ENCODE peak calls at places on chromosome 19, in eight cellular contexts. R is adipocyte; G is tibial nerve; T is CD8-positive, alpha-beta T cell; F is thyroid gland; U is IMR-90; P is K562; A is aorta. S is an unnamed sample.

GRCh38 chr19:57706346-57706745 is 2.7 kb downstream of the ZNF154 start:
- DNase-seq in R (no peak), G (no peak), T (no peak), F (peak; percentile 50), U (no peak), P (no peak), A (no peak), S (no peak)

GRCh38 chr19:53580871-53581835 is 43.2 kb downstream of the ZNF331 start:
- DNase-seq in R (no peak), G (no peak), T (no peak), F (no peak), U (no peak), P (no peak), A (peak; percentile 41), S (no peak)

GRCh38 chr19:49261602-49262001 is 63.4 kb downstream of the SLC6A16 start:
- DNase-seq in R (no peak), G (no peak), T (no peak), F (no peak), U (no peak), P (no peak), A (no peak), S (no peak)

GRCh38 chr19:29596885-29597525 is 9.1 kb upstream of the POP4 start:
- DNase-seq in R (peak; percentile 28), G (no peak), T (no peak), F (no peak), U (peak; percentile 40), P (no peak), A (no peak), S (no peak)

GRCh38 chr19:42201489-42202289 is 15.8 kb downstream of the DEDD2 start:
- DNase-seq in R (no peak), G (no peak), T (no peak), F (no peak), U (no peak), P (no peak), A (peak; percentile 72), S (no peak)

GRCh38 chr19:3250675-3251074 is 26.2 kb downstream of the CELF5 start:
- DNase-seq in R (peak; percentile 28), G (no peak), T (peak; percentile 7), F (no peak), U (no peak), P (peak; percentile 71), A (no peak), S (no peak)

GRCh38 chr19:2235396-2236284 is 489 bp downstream of the PLEKHJ1 start:
- DNase-seq in R (peak; percentile 52), G (no peak), T (no peak), F (peak; percentile 84), U (no peak), P (no peak), A (no peak), S (no peak)

GRCh38 chr19:40217921-40218890 is at the start of gene TTC9B:
- DNase-seq in R (peak; percentile 53), G (no peak), T (peak; percentile 16), F (no peak), U (no peak), P (peak; percentile 91), A (no peak), S (no peak)

GRCh38 chr19:46269085-46269484 is 27.8 kb upstream of the HIF3A start:
- DNase-seq in R (no peak), G (no peak), T (no peak), F (no peak), U (no peak), P (no peak), A (no peak), S (no peak)

GRCh38 chr19:483332-484072 is 12.8 kb upstream of the MADCAM1 start:
- DNase-seq in R (no peak), G (no peak), T (no peak), F (no peak), U (no peak), P (no peak), A (no peak), S (peak; percentile 46)

GRCh38 chr19:28435551-28436261 is 777.2 kb downstream of the UQCRFS1 start:
- DNase-seq in R (no peak), G (no peak), T (no peak), F (no peak), U (no peak), P (no peak), A (no peak), S (no peak)

GRCh38 chr19:49014123-49014869 is 2.6 kb downstream of the LHB start:
- DNase-seq in R (no peak), G (no peak), T (no peak), F (no peak), U (peak; percentile 40), P (no peak), A (no peak), S (no peak)

GRCh38 chr19:43809762-43810696 is 7.8 kb upstream of the LYPD5 start:
- DNase-seq in R (peak; percentile 77), G (no peak), T (no peak), F (no peak), U (peak; percentile 74), P (peak; percentile 38), A (no peak), S (no peak)

DNA sequence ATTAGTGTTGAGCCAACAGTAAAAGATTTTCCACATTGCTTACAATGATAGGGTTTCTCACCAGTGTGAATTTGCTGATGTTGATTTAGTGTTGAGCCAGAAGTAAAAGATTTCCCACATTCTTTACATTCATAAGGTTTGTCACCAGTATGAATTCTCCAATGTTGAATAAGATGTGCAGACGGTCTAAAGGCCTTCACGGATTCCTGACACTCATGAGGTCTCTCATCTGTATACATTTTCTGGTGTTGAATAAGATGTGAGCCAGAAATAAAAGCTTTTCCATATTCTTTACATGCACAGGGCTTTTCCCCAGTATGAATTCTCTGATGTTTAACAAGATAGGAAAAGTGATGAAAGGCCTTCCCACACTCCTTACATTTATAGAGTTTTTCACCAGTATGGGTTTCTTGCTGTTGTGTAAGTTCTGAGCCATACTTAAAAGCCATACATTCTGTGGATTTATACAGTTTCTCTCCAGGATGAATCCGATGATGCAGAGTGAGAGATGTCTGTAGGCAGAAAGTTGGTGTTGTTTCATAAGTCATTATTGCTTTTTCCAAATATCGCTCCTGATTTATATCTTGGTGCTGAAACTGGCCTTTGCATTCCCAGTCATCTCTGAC is 22.4 kb downstream of the ZNF850 start:
- DNase-seq in R (no peak), G (no peak), T (no peak), F (no peak), U (no peak), P (no peak), A (no peak), S (no peak)
- H3K9me3 ChIP-seq in R (peaks cover 100% of the 10 kb centered on the region), G (peaks cover 12% of the 10 kb centered on the region), T (peaks cover 65% of the 10 kb centered on the region), F (peaks cover 13% of the 10 kb centered on the region), U (peaks cover 83% of the 10 kb centered on the region), P (peaks cover 53% of the 10 kb centered on the region), A (peaks cover 41% of the 10 kb centered on the region), S (peaks cover 98% of the 10 kb centered on the region)

GRCh38 chr19:13747098-13747453 is 17.2 kb upstream of the MRI1 start:
- DNase-seq in R (no peak), G (no peak), T (no peak), F (no peak), U (no peak), P (no peak), A (no peak), S (no peak)
- H3K4me1 ChIP-seq in R (peaks cover 13% of the 10 kb centered on the region), G (peaks cover 32% of the 10 kb centered on the region), T (peaks cover 22% of the 10 kb centered on the region), F (peaks cover 6% of the 10 kb centered on the region), U (peaks cover 4% of the 10 kb centered on the region), P (peaks cover 7% of the 10 kb centered on the region), A (no peaks in the 10 kb centered on the region), S (peaks cover 11% of the 10 kb centered on the region)

DNA sequence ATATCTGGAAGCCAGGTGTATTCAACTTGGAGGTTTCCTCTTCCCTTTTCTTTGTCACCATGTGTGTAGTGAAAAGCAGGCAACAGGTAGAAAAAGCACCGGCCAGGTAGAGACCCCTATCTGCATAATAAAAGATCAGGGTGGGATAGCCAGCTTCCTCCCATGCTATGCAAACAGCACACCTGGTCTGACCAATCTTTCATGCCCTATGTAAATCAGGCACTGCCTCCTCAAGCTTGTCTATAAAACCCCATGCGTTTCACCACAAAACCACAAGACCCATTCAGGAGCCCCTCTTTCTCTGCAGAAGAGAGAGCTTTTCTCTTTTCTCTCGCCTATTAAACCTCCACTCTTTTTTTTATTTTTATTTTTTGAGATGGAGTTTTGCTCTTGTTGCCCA is 22.8 kb downstream of the CYP4F2 start:
- DNase-seq in R (no peak), G (no peak), T (no peak), F (no peak), U (no peak), P (no peak), A (no peak), S (no peak)
- H3K9me3 ChIP-seq in R (no peaks in the 10 kb centered on the region), G (no peaks in the 10 kb centered on the region), T (no peaks in the 10 kb centered on the region), F (no peaks in the 10 kb centered on the region), U (peaks cover 6% of the 10 kb centered on the region), P (no peaks in the 10 kb centered on the region), A (no peaks in the 10 kb centered on the region), S (no peaks in the 10 kb centered on the region)

GRCh38 chr19:13881231-13881691 is 4.3 kb downstream of the NANOS3 start:
- DNase-seq in R (no peak), G (no peak), T (no peak), F (no peak), U (peak; percentile 27), P (no peak), A (no peak), S (no peak)
- H3K4me1 ChIP-seq in R (peaks cover 11% of the 10 kb centered on the region), G (peaks cover 41% of the 10 kb centered on the region), T (peaks cover 60% of the 10 kb centered on the region), F (peaks cover 6% of the 10 kb centered on the region), U (peaks cover 19% of the 10 kb centered on the region), P (peaks cover 17% of the 10 kb centered on the region), A (no peaks in the 10 kb centered on the region), S (peaks cover 15% of the 10 kb centered on the region)

DNA sequence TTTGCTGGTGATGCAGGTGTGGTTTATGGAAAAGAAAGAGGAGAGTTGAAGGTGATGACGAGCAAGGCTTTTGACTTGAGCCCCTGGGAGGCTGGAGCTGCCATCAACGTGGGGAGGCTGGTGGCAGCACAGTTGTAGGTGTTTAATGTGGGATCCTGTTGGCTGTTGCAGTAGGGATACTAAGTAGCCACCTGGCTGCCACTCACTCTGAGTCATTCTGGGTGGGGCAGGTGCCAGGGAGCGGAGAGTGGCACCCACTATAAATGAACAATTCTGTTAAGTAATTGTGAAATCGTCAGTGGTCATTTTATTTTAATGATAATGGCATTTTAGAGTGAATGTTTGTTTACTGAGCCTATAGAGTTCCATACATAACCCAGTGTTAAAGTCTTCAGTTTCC is 9.8 kb downstream of the ZNF317 start:
- DNase-seq in R (no peak), G (no peak), T (no peak), F (no peak), U (no peak), P (no peak), A (no peak), S (no peak)
- H3K9me3 ChIP-seq in R (peaks cover 30% of the 10 kb centered on the region), G (no peaks in the 10 kb centered on the region), T (peaks cover 3% of the 10 kb centered on the region), F (no peaks in the 10 kb centered on the region), U (peaks cover 49% of the 10 kb centered on the region), P (peaks cover 21% of the 10 kb centered on the region), A (peaks cover 4% of the 10 kb centered on the region), S (peaks cover 25% of the 10 kb centered on the region)

DNA sequence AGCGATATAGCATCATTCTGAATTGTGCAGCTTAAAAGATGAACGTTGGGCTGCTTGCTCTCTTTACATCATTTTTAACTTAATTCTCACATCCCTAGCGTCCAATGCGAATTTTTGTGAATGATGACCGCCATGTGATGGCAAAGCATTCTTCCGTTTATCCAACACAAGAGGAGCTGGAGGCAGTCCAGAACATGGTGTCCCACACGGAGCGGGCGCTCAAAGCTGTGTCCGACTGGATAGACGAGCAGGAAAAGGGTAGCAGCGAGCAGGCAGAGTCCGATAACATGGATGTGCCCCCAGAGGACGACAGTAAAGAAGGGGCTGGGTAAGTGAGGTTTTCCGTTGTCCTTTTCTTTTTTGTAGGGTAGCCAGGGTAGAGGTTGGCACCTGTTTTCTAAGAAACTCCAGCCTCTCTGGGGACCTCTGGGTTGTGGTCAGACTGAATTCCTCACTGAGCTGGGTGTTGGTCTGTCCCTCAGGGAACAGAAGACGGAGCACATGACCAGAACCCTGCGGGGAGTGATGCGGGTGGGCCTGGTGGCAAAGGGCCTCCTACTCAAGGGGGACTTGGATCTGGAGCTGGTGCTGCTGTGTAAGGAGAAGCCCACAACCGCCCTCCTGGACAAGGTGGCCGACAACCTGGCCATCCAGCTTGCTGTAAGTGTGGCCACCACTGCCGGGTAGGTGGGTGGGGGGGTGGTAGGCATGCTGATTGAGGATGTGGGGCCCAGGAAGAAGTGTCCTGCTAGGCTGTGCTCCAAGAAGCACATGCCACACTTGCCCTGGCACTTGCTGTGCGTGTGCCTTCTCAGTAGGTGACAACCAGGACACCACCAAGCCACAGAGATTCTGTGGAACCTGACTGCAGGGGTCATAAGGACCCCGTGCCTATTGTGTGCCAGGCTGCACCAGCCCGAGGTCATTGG is 17.0 kb downstream of the ILF3 start:
- DNase-seq in R (no peak), G (no peak), T (no peak), F (no peak), U (no peak), P (no peak), A (no peak), S (no peak)
- H3K4me1 ChIP-seq in R (peaks cover 23% of the 10 kb centered on the region), G (peaks cover 47% of the 10 kb centered on the region), T (peaks cover 18% of the 10 kb centered on the region), F (no peaks in the 10 kb centered on the region), U (peaks cover 10% of the 10 kb centered on the region), P (no peaks in the 10 kb centered on the region), A (no peaks in the 10 kb centered on the region), S (peaks cover 43% of the 10 kb centered on the region)

S was measured in psoas muscle.